ENCODE peak calls at places on chromosomes 12 and 14, in six cellular contexts. N, L, S, T, H and A are unnamed samples.

GRCh38 chr12:21169878-21170472 is 39.0 kb downstream of the SLCO1B1 start:
- DNase-seq in N (no peak), L (no peak), S (peak), T (peak), H (peak), A (no peak)

GRCh38 chr12:121513464-121514183 is 67.2 kb downstream of the KDM2B start:
- DNase-seq in N (no peak), L (no peak), S (no peak), T (no peak), H (no peak), A (no peak)

GRCh38 chr14:56118611-56119181 is 485 bp downstream of the PELI2 start:
- DNase-seq in N (no peak), L (peak), S (no peak), T (no peak), H (peak), A (no peak)

GRCh38 chr12:219891-220352 is 6.0 kb upstream of the SLC6A12 start:
- DNase-seq in N (no peak), L (peak), S (peak), T (peak), H (peak), A (no peak)

GRCh38 chr12:15756822-15757221 is 32.4 kb downstream of the EPS8 start:
- DNase-seq in N (no peak), L (no peak), S (no peak), T (peak), H (no peak), A (no peak)

GRCh38 chr12:51269174-51270066 is 795 bp downstream of the SMAGP start:
- DNase-seq in N (no peak), L (peak), S (peak), T (peak), H (peak), A (peak)

GRCh38 chr12:123075591-123076171 is 75.2 kb downstream of the PITPNM2 start:
- DNase-seq in N (no peak), L (peak), S (peak), T (peak), H (peak), A (no peak)

GRCh38 chr14:75513911-75514672 is 8.2 kb upstream of the BATF start:
- DNase-seq in N (no peak), L (no peak), S (no peak), T (no peak), H (peak), A (peak)

DNA sequence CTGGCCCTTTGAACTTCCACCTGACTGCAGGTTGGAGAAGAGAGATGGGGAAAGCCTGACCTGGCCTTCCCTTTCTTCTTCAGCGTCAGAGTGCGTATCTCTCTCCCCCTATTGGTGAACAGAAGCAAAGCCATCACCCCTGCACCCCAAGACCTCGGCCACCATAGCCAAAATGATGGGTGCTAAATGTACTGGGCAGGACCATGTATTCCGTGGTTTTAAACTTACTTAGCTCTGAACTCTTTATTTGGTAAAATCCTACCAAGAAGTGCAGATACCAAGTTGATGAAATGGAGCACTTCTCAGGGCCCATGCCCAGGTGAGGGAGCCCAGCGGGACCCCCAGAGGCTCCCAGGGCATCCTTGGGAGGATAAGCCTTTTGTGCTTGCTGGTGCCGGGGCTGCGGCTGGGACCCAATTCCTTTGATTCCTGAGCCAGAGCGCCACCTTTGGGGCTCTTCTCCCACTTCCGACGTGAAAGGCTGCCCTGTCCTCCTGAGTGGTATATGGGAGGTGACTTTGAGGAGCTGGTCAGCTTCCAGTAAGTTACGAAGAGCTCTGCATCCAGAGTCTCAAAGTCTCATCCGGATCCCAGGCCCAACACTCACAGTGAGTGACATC is 9.4 kb downstream of the CCND2 start:
- DNase-seq in N (no peak), L (no peak), S (no peak), T (no peak), H (no peak), A (no peak)
- TF ChIP-seq CTCF in N (no peak), L (no peak), S (no peak), T (no peak), H (no peak), A (no peak)

DNA sequence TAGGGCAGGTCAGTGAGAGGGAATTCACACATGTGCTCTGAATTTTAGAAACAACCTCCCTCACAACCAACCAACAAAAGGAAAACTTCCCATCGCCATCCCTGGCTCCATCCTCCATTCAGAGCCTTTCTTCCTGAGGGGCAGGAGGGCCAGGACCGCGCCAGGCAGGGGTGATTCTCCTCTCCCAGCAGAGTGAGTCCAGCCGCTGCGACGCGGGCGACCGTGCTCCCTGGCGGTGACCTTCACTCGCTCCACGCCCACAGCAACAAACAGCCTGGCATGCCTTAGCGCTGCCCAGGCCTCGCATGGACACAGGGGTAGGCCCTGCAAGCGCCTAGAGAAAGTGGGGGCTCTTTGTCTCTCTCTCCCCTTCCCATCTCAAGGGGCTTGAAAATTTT is 3.7 kb downstream of the GALNT9 start:
- DNase-seq in N (no peak), L (peak), S (no peak), T (no peak), H (no peak), A (no peak)
- TF ChIP-seq CTCF in N (no peak), L (no peak), S (no peak), T (no peak), H (no peak), A (no peak)

GRCh38 chr12:54759751-54760150 is 94.6 kb upstream of the MUCL1 start:
- DNase-seq in N (no peak), L (no peak), S (peak), T (no peak), H (no peak), A (no peak)
- TF ChIP-seq CTCF in N (no peak), L (no peak), S (peak), T (peak), H (no peak), A (no peak)

DNA sequence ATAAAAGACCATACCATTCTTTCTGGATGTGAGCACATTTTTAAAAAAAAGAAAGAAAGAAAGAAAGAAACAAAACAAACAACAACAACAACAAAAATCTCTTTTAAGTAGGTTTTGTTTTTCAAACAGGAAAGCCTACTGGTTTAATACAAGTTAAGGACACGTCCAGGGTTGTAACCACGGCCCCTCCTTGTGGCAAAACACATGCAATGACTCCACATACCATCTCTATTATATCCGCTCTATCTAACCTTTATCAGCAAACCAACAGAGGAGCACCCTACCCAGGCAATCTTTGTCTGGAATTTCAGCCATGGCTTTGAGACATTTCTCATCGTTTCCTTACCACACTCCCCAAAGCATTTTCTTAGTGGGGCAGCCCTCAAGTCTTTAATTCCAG is 360.5 kb upstream of the TMPO start:
- DNase-seq in N (no peak), L (peak), S (peak), T (peak), H (no peak), A (no peak)
- TF ChIP-seq CTCF in N (no peak), L (no peak), S (peak), T (no peak), H (no peak), A (no peak)

GRCh38 chr14:73458219-73458976 is at the start of gene NUMB:
- DNase-seq in N (peak), L (peak), S (peak), T (peak), H (peak), A (peak)
- TF ChIP-seq CTCF in N (no peak), L (peak), S (no peak), T (no peak), H (no peak), A (no peak)

DNA sequence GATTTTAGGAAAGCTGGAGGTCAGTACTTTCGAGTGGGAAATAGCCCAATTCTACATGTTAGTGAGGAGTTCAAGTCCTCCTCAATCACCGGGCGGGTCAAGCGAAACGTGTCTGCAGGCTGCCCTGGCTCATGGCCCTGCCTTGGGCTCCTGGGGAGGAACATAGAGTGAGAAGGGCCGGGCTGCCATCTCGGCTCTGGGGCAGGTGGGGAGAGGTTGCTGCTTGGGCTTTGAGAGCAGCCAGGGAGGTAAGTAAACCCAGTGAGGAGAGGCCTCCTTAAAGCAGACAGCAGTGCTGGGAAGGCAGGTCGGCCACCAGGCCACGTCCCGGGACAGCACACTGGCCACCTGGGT is 32.0 kb upstream of the UBC start:
- DNase-seq in N (no peak), L (peak), S (no peak), T (no peak), H (no peak), A (no peak)
- TF ChIP-seq CTCF in N (no peak), L (no peak), S (no peak), T (no peak), H (no peak), A (no peak)

GRCh38 chr12:80293759-80294158 is 150.3 kb upstream of the PTPRQ start:
- DNase-seq in N (no peak), L (no peak), S (no peak), T (no peak), H (no peak), A (no peak)
- TF ChIP-seq CTCF in N (no peak), L (no peak), S (no peak), T (no peak), H (no peak), A (no peak)

DNA sequence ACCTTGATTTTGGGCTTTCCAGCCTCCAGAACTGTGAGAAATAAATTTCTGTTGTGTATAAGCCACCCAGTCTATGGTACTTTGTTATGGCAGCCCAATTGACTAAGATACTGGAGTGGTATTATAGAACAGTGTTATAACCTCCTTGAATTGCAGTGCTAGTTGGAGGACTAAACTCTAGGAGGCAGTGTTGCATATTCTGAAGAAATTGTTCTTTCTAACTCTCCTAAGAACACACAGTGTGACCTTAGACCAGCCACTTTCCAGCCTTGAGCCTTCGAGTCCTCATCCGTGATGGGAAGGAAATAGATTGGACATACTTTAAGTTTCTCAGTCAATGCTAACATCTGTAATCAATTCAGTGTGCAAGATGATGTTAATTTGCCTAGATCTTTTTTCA is 22.4 kb upstream of the LRRC10 start:
- DNase-seq in N (no peak), L (no peak), S (no peak), T (no peak), H (no peak), A (no peak)
- TF ChIP-seq CTCF in N (no peak), L (no peak), S (peak), T (no peak), H (no peak), A (no peak)